ENCODE peak calls at places on chromosomes 6 and 20, in seven cellular contexts. X is heart left ventricle, G is cardiac muscle cell, V is fibroblast of lung, R is HCT116, D is GM23338, T is pancreas. N is an unnamed sample.

GRCh38 chr6:38488876-38489275 is 150.9 kb downstream of the BTBD9 start:
- DNase-seq in D (no peak), R (no peak), T (no peak), X (no peak), V (no peak), G (no peak), N (no peak)

GRCh38 chr6:7087491-7087979 is 20.2 kb upstream of the RREB1 start:
- DNase-seq in G (no peak), T (no peak), V (no peak), X (no peak), D (no peak), R (no peak), N (no peak)

GRCh38 chr20:11331096-11331495 is 586.6 kb upstream of the BTBD3 start:
- DNase-seq in V (no peak), R (no peak), T (no peak), X (no peak), G (no peak), D (no peak), N (no peak)

GRCh38 chr6:30681696-30682180 is 4.7 kb downstream of the PPP1R18 start:
- DNase-seq in X (no peak), R (no peak), D (no peak), V (no peak), T (no peak), G (no peak), N (no peak)

GRCh38 chr6:84426002-84426705 is 198.7 kb upstream of the CEP162 start:
- DNase-seq in T (no peak), X (no peak), G (no peak), R (no peak), V (peak), D (no peak), N (no peak)

GRCh38 chr6:145544514-145544913 is 190.8 kb downstream of the EPM2A start:
- DNase-seq in T (no peak), V (no peak), G (no peak), D (no peak), X (no peak), R (no peak), N (no peak)

GRCh38 chr6:93474733-93475179 is 55.4 kb upstream of the EPHA7 start:
- DNase-seq in G (no peak), R (no peak), X (no peak), V (no peak), D (no peak), T (no peak), N (no peak)

GRCh38 chr6:33211666-33212422 is 3.5 kb downstream of the RING1 start:
- DNase-seq in V (no peak), D (peak), X (no peak), R (no peak), T (peak), G (no peak), N (no peak)

GRCh38 chr20:37640600-37641561 is 52.9 kb upstream of the CTNNBL1 start:
- DNase-seq in R (no peak), T (peak), G (peak), D (no peak), V (peak), X (no peak), N (no peak)

GRCh38 chr6:155171109-155171746 is 92.6 kb upstream of the CLDN20 start:
- DNase-seq in X (no peak), T (no peak), G (peak), R (peak), V (peak), D (no peak), N (peak)

GRCh38 chr6:34174846-34175399 is 29.0 kb upstream of the GRM4 start:
- DNase-seq in R (no peak), G (no peak), T (no peak), D (peak), X (no peak), V (no peak), N (no peak)

DNA sequence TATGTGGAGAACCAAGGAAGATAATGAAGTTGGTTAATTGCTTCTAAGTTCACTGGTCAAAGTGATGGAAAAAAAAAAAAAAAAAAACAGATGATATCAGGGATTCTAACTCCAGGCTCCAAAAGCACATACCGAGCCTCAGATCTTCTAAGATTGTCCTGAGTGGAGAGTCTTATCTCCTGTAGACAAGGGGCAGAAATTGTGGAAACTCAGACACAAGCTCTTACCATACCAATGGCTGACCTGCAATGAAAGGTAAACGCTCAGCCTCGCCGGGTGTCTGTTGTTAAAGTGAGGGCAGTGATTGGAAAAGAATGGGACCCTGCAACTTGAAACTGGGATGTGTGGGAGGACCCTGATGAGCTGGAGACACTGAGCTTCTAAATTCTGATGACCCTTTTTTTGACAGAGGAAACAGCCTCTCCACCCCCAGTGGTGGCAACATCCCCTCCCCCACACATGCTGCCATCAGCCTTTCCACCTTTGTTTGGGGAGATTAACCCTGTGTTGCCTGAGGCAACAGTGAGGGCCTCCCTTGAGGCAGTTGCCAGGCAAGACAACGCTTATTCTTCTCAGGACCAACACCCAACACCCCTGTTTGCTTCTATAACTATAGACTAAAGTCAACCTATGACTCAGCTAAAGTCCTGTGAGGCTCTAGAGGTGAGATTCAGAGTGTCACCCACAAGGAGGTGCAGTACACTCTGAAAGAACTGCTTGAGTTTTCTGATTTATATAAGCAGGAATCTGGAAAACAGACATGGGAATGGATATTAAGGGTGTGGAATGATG is 154.0 kb downstream of the THBS2 start:
- DNase-seq in X (no peak), D (peak), V (peak), T (no peak), G (peak), R (peak), N (no peak)
- TF ChIP-seq CTCF in X (no peak), D (peak), V (no peak), T (no peak), G (no peak), R (peak), N (peak)

GRCh38 chr6:52307900-52308372 is 23.4 kb upstream of the MCM3 start:
- DNase-seq in D (no peak), X (no peak), R (no peak), G (no peak), V (no peak), T (no peak), N (no peak)

GRCh38 chr6:52305385-52305784 is 20.8 kb upstream of the MCM3 start:
- DNase-seq in R (no peak), G (no peak), T (no peak), V (no peak), X (no peak), D (no peak), N (no peak)

GRCh38 chr6:52304917-52305316 is 20.4 kb upstream of the MCM3 start:
- DNase-seq in G (peak), X (no peak), V (peak), T (no peak), R (no peak), D (no peak), N (no peak)

GRCh38 chr6:52305948-52306767 is 21.6 kb upstream of the MCM3 start:
- DNase-seq in X (no peak), D (no peak), G (no peak), V (no peak), R (no peak), T (no peak), N (no peak)

DNA sequence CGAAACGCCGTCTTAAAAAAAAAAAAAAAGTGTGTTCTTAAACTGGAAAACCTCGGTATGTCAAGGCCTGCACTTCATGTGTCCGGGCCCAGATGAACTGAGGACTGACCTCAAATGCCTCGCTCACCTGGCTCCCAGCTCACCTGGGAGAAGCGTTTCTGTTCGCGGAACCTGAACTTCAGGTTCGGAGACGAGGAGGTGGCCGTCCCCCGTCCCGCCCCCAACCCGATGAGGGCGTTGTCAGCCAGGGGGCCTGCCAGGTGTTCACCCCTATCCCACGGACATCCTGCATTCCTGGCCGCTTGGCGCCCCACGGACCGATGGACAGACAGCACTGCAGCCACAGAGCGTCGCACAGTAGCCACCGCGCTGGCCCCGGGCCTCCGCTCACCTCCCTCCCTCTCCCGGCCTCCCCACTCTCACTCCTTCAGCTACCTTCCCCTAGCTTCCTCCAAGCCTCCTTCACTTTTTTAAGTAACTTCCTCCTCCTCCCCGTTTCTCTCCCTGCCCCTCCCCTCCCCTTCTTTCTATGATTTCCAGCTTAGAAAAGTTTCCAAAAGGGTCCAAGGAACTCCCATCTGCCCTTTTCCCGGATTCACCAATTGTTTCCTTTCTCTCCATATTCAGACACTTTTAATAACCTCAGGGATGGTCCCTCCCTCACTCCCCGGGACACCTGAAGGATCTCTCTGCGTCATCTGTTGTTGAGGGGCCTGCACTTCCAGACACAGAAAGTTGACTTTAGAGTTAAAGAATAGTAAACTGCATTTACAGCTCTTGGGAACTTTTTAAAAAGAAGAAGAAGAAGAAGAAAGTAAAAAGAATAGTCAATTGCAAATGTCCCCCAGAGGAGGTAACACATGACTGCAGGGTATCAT is 22.7 kb upstream of the MCM3 start:
- DNase-seq in V (no peak), D (peak), X (no peak), R (no peak), G (no peak), T (peak), N (no peak)
- H3K4me3 ChIP-seq in V (no peak), D (peak), X (no peak), R (no peak), G (no peak), T (no peak), N (no peak)

GRCh38 chr6:147651249-147652063 is 143.0 kb downstream of the SAMD5 start:
- DNase-seq in X (peak), R (no peak), D (peak), T (no peak), G (peak), V (peak), N (no peak)
- TF ChIP-seq CTCF in X (peak), R (peak), D (peak), T (no peak), G (peak), V (no peak), N (peak)

DNA sequence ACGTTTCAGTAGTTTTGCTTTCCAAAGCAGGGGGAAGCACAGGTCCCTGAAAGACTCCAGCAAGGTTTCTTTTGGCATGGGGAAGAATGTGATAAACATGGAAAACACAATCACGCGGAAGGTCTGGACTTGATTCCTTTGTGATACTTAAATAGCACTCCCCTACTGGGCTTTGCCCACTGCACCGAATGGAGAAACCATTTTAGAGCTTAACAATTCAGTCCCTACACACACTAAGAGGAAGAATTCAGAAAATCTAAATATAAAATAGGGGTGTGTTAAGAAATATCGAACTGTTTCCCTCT is 71.4 kb upstream of the NHSL1 start:
- DNase-seq in T (no peak), G (no peak), R (no peak), D (no peak), X (no peak), V (peak), N (no peak)
- H3K4me3 ChIP-seq in T (no peak), G (peak), R (no peak), D (peak), X (peak), V (peak), N (no peak)

GRCh38 chr20:62823688-62824475 is 7.0 kb downstream of the COL9A3 start:
- DNase-seq in D (peak), R (no peak), T (peak), G (no peak), V (no peak), X (no peak), N (no peak)

GRCh38 chr20:62821726-62822210 is 4.9 kb downstream of the COL9A3 start:
- DNase-seq in X (no peak), V (no peak), R (no peak), G (no peak), D (no peak), T (peak), N (no peak)

GRCh38 chr20:62824476-62825287 is 7.8 kb downstream of the COL9A3 start:
- DNase-seq in V (peak), G (peak), D (peak), R (no peak), X (no peak), T (peak), N (no peak)

GRCh38 chr20:62822239-62822787 is 5.5 kb downstream of the COL9A3 start:
- DNase-seq in G (no peak), T (peak), V (no peak), D (peak), X (no peak), R (no peak), N (no peak)

GRCh38 chr20:62822788-62823651 is 6.2 kb downstream of the COL9A3 start:
- DNase-seq in D (peak), T (peak), G (no peak), X (no peak), V (no peak), R (peak), N (no peak)
- TF ChIP-seq CTCF in D (peak), T (no peak), G (peak), X (no peak), V (no peak), R (peak), N (peak)

GRCh38 chr6:167398214-167399050 is 73.5 kb downstream of the TTLL2 start:
- DNase-seq in R (no peak), G (no peak), X (no peak), T (no peak), V (no peak), D (peak), N (no peak)
- H3K4me3 ChIP-seq in R (no peak), G (no peak), X (no peak), T (no peak), V (no peak), D (no peak), N (no peak)

GRCh38 chr20:18287915-18288747 is at the start of gene ZNF133:
- DNase-seq in V (peak), G (peak), X (peak), D (peak), R (peak), T (peak), N (peak)
- TF ChIP-seq CTCF in V (no peak), G (no peak), X (no peak), D (peak), R (no peak), T (no peak), N (no peak)

GRCh38 chr6:163716690-163717089 is 302.2 kb downstream of the QKI start:
- DNase-seq in R (no peak), D (no peak), T (no peak), V (no peak), G (no peak), X (no peak), N (no peak)

GRCh38 chr6:163719028-163719742 is 304.7 kb downstream of the QKI start:
- DNase-seq in G (no peak), D (no peak), R (no peak), T (no peak), X (no peak), V (no peak), N (peak)

GRCh38 chr6:163717106-163717764 is 302.7 kb downstream of the QKI start:
- DNase-seq in R (no peak), D (no peak), T (no peak), G (no peak), V (no peak), X (no peak), N (no peak)

GRCh38 chr6:163720005-163720404 is 305.5 kb downstream of the QKI start:
- DNase-seq in T (no peak), G (no peak), V (no peak), R (no peak), D (no peak), X (no peak), N (no peak)

DNA sequence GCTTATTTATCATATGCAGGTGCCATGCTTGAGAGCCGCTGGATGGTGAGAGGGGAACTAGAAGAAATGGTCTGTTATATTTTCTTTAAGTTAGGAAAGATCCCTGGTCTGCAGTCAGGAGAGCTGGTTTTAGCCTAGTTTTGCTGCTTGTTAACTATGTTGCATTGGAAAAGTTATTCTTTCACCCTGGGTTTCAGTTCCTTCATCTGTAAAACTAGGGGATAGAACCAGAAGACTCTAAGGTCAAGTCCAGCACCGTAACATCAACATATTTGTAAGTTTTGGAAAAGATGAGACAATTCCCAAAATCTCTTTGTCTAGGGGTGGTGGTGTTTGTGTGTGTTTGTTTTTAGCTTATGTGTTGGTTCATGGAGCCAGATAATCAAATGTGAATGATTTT is 304.0 kb downstream of the QKI start:
- DNase-seq in X (no peak), R (no peak), G (no peak), D (no peak), V (no peak), T (no peak), N (no peak)
- H3K4me3 ChIP-seq in X (no peak), R (no peak), G (no peak), D (no peak), V (no peak), T (no peak), N (no peak)

DNA sequence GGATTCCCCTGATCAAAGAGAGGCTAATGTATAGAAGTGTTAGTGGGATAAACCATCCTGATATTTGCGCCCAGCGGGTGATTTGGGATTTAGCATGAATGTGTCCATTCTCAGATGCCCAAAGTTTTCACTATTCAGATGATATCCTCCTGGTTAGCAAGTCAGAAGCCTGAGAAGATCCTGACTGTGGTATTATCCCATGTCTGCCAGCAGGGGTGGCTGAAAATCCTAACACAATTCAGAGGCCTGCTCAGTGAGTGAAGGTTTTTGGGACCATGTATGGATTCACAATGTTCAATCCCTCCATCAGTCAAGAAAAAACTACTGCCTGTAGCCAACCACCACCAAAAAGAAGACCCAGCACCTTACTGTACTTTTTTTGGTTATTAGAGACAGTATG is 34.1 kb upstream of the SPACA1 start:
- DNase-seq in X (no peak), T (no peak), V (no peak), R (no peak), D (peak), G (no peak), N (no peak)
- TF ChIP-seq CTCF in X (no peak), T (no peak), V (no peak), R (peak), D (peak), G (no peak), N (peak)

DNA sequence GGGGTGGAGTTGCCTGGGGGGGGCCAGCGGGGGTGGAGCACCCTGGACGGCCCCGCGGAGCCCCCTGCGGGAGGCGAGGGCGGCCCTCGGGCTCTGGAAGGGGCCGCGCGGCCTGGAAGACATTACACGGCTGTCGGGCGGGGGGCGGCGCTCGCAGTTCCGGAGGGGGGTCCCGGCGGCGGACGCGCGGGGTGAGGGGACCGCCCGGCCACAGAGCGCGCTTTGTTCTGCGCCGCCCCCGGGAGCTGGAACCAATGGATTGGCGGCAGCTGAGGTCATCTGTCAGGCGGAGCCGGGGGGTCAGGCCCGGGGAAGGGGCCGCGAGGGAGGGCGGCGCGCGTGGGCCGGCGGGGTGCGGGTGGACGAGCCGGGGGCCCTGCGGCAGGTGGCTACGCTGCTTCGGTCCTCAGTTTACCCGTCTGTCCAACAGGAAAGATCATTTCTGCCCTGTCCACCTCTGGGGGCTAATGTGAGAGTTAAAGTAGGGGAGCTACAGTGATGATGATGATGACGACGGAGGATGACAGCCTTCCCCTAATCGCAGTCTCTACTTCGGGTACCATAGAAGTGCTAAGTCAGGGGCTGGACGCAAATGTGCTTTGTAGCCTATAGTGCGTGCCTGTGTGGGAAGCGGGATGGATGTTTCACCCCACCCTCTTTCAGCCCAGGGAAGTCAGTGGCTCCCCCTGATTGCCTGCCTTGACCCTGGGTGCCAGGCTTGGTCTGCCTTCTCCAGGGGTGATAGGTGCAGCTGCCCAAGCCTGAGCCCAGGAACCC is 10.4 kb downstream of the SRXN1 start:
- DNase-seq in T (no peak), G (no peak), X (peak), V (no peak), D (peak), R (no peak), N (no peak)
- H3K4me3 ChIP-seq in T (no peak), G (no peak), X (peak), V (peak), D (peak), R (no peak), N (no peak)